ENCODE peak calls at places on chromosomes 13 and 19, in ten cellular contexts. N is GM12878; T is CD8-positive, alpha-beta T cell; W is cardiac muscle cell; G is PC-3; C is left ventricle myocardium inferior; Z is fibroblast of the aortic adventitia; E is dorsolateral prefrontal cortex; L is body of pancreas; U is AG09309. H is an unnamed sample.

GRCh38 chr13:95797016-95797415 is 120.1 kb downstream of the DNAJC3 start:
- DNase-seq in N (no peak), T (no peak), W (no peak), G (no peak), C (no peak), Z (no peak), E (no peak), L (no peak), U (no peak), H (no peak)

GRCh38 chr13:75581874-75582640 is 32.5 kb downstream of the UCHL3 start:
- DNase-seq in N (no peak), T (no peak), W (no peak), G (no peak), C (no peak), Z (no peak), E (no peak), L (no peak), U (no peak), H (no peak)

GRCh38 chr19:7522072-7522922 is at the start of gene MCOLN1:
- DNase-seq in N (peak), T (peak), W (peak), G (peak), C (peak), Z (peak), E (peak), L (peak), U (peak), H (peak)

GRCh38 chr13:37995052-37995451 is 125.5 kb upstream of the TRPC4 start:
- DNase-seq in N (no peak), T (no peak), W (no peak), G (no peak), C (no peak), Z (no peak), E (no peak), L (no peak), U (no peak), H (no peak)

GRCh38 chr19:409515-410242 is 732 bp upstream of the C2CD4C start:
- DNase-seq in N (no peak), T (no peak), W (peak), G (no peak), C (no peak), Z (no peak), E (no peak), L (no peak), U (no peak), H (no peak)

GRCh38 chr13:49495783-49496762 is at the start of gene PHF11:
- DNase-seq in N (peak), T (peak), W (peak), G (peak), C (peak), Z (peak), E (peak), L (peak), U (no peak), H (peak)

GRCh38 chr19:13095934-13096890 is 6.4 kb downstream of the LYL1 start:
- DNase-seq in N (no peak), T (no peak), W (peak), G (peak), C (no peak), Z (no peak), E (no peak), L (no peak), U (no peak), H (no peak)

GRCh38 chr13:24270639-24271131 is 38.7 kb upstream of the C1QTNF9 start:
- DNase-seq in N (peak), T (peak), W (peak), G (no peak), C (peak), Z (peak), E (peak), L (peak), U (no peak), H (peak)

GRCh38 chr19:40284501-40285352 is at the start of gene AKT2:
- DNase-seq in N (peak), T (peak), W (peak), G (no peak), C (peak), Z (peak), E (peak), L (peak), U (no peak), H (no peak)

GRCh38 chr13:67224148-67224846 is 5.8 kb downstream of the PCDH9 start:
- DNase-seq in N (no peak), T (peak), W (peak), G (peak), C (peak), Z (peak), E (peak), L (peak), U (peak), H (no peak)

GRCh38 chr13:42990147-42990990 is 1.7 kb downstream of the EPSTI1 start:
- DNase-seq in N (no peak), T (no peak), W (peak), G (no peak), C (no peak), Z (peak), E (no peak), L (no peak), U (no peak), H (no peak)

GRCh38 chr19:29687244-29687896 is 22.1 kb downstream of the PLEKHF1 start:
- DNase-seq in N (no peak), T (no peak), W (no peak), G (peak), C (no peak), Z (peak), E (no peak), L (peak), U (peak), H (no peak)

GRCh38 chr19:5165697-5166019 is 175.0 kb downstream of the PTPRS start:
- DNase-seq in N (no peak), T (no peak), W (no peak), G (no peak), C (no peak), Z (no peak), E (no peak), L (peak), U (no peak), H (no peak)

GRCh38 chr13:98619556-98619955 is 42.6 kb upstream of the STK24 start:
- DNase-seq in N (no peak), T (no peak), W (no peak), G (no peak), C (no peak), Z (no peak), E (no peak), L (no peak), U (no peak), H (no peak)

GRCh38 chr13:79668353-79668752 is 187.4 kb downstream of the NDFIP2 start:
- DNase-seq in N (no peak), T (no peak), W (no peak), G (no peak), C (no peak), Z (no peak), E (no peak), L (no peak), U (no peak), H (no peak)

GRCh38 chr13:79749985-79750551 is 269.1 kb downstream of the NDFIP2 start:
- DNase-seq in N (no peak), T (no peak), W (peak), G (peak), C (peak), Z (peak), E (no peak), L (peak), U (peak), H (no peak)

GRCh38 chr19:13718733-13719132 is 45.6 kb upstream of the MRI1 start:
- DNase-seq in N (no peak), T (no peak), W (peak), G (peak), C (peak), Z (peak), E (peak), L (peak), U (peak), H (no peak)

GRCh38 chr13:105920375-105920774 is 615.1 kb downstream of the EFNB2 start:
- DNase-seq in N (no peak), T (no peak), W (no peak), G (peak), C (no peak), Z (peak), E (no peak), L (no peak), U (peak), H (no peak)

GRCh38 chr13:99135591-99135990 is 65.1 kb upstream of the UBAC2 start:
- DNase-seq in N (no peak), T (no peak), W (no peak), G (no peak), C (no peak), Z (no peak), E (no peak), L (no peak), U (no peak), H (no peak)

GRCh38 chr13:30565658-30566057 is 52.1 kb upstream of the USPL1 start:
- DNase-seq in N (no peak), T (no peak), W (no peak), G (no peak), C (no peak), Z (no peak), E (no peak), L (no peak), U (no peak), H (no peak)

GRCh38 chr13:89401209-89401810 is 1730.1 kb downstream of the SLITRK5 start:
- DNase-seq in N (no peak), T (no peak), W (no peak), G (peak), C (no peak), Z (peak), E (no peak), L (peak), U (no peak), H (no peak)

GRCh38 chr13:79995334-79995733 is 345.6 kb downstream of the SPRY2 start:
- DNase-seq in N (no peak), T (no peak), W (no peak), G (peak), C (no peak), Z (peak), E (no peak), L (no peak), U (peak), H (no peak)

DNA sequence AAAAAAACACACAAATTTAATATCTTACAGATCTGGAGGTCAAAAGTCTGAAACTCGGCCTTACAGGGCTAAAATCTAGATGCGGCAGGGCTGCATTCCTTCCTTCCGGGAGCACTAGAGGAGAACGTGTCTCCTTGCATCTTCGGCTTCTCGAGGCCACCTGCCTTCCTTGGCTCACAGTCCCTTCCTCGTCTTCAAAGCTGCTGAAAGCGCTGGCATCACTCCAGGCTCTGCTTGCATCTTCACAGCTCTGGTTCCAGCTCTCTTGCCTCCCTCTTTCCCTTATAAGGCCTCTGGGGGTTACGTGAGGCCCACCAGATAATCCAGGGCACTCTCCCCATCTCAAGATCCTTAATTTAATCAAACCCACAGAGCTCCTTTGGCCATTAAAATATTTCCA is 10.5 kb downstream of the XRCC1 start:
- DNase-seq in N (no peak), T (no peak), W (no peak), G (no peak), C (no peak), Z (no peak), E (peak), L (no peak), U (no peak), H (no peak)
- TF ChIP-seq CTCF in N (no peak), T (no peak), W (no peak), G (no peak), C (no peak), Z (no peak), E (no peak), L (no peak), U (no peak), H (no peak)

DNA sequence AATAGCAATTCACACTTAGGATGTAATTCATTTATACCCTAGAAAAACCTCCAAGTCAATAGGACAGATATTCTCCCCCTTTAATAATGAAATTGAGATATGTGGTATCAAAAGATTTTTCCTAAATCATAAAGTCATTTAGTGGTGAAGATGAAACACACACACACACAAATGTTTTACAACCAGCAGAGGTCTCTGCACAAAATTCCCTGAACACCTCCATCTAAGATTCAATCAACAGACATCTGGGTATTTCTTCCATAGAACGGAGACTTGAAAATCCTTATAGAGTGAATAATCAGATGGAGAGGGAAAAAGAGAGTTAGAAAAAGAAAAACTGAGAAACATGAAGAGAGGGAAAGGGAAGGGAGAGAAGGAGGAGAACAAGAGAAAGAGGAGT is 52.8 kb downstream of the MYCBP2 start:
- DNase-seq in N (no peak), T (no peak), W (no peak), G (no peak), C (no peak), Z (no peak), E (no peak), L (no peak), U (no peak), H (no peak)
- TF ChIP-seq CTCF in N (no peak), T (peak), W (no peak), G (peak), C (peak), Z (no peak), E (peak), L (no peak), U (no peak), H (peak)

DNA sequence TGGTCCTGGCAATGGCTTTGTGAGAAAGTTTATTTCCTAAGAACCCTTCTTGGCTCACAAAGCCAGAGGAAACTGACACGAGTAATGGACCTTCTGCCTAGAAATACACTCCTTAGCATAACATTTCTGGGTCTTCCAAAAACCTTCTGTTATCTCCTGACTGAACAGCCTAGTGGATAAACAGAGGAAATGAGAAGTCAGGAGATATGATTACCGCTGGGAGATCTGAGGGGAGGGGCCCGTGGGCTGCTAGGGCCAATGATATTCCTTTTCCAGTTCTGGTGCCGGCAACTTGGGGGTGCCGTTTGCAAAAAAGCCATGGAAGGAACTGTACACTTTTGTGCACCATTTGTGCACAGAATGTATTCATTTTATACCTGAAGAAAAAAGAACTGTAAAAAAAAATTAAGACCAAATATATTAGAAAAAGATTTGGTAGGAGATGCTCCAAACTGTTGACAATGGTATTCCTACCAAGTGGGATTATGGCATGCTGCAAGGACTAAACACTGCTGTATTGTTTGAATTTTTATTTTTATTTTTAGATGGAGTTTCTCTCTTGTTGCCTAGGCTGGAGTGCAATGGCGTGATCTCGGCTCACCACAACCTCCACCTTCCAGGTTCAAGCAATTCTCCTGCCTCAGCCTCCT is 4.7 kb upstream of the SPC24 start:
- DNase-seq in N (no peak), T (no peak), W (no peak), G (no peak), C (no peak), Z (peak), E (no peak), L (no peak), U (no peak), H (no peak)
- TF ChIP-seq CTCF in N (no peak), T (no peak), W (no peak), G (no peak), C (peak), Z (peak), E (no peak), L (no peak), U (no peak), H (no peak)

DNA sequence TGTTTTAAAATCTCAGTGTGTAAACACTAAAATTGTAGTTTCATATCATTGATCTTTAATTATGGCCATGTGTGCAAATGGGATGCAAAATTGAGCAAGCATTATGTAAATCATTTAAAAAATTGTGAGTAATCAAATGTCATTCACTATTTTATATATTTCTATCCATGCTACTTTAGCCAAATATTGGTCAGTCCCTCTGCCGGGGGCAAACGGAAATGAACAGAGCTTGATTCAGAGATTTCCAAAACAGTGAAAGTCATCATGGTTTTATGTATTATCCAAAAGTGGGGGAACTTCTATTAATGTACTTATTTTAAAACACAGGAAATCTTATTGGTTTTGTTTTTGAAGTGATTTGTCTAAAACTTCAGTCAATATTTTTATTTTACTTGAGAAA is 219.1 kb downstream of the IRS2 start:
- DNase-seq in N (no peak), T (no peak), W (no peak), G (peak), C (no peak), Z (no peak), E (no peak), L (no peak), U (no peak), H (no peak)
- TF ChIP-seq CTCF in N (no peak), T (no peak), W (peak), G (peak), C (no peak), Z (no peak), E (no peak), L (no peak), U (peak), H (no peak)

GRCh38 chr19:6312018-6312417 is 21.4 kb downstream of the ACER1 start:
- DNase-seq in N (no peak), T (no peak), W (no peak), G (peak), C (no peak), Z (no peak), E (no peak), L (no peak), U (no peak), H (no peak)
- TF ChIP-seq CTCF in N (no peak), T (no peak), W (peak), G (peak), C (no peak), Z (no peak), E (no peak), L (no peak), U (peak), H (no peak)

DNA sequence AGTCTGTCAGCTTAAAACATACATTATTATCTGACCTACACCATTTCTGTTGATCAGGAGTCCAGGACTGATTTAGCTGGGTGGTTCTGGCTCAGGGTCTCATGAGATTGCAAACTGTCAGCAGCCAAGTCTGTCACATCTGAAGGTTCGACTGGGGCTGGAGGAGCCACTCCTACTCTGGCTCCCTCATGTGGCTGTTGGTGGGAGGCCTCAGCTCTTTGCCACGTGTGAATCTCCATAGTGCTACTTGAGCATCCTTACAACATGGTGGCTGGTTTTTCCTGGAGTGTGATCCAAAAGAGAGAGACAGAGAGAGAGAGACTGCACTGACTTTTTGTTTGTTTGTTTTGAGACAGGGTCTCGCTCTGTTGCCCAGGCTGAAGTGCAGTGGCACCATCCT is 63.6 kb upstream of the NFIC start:
- DNase-seq in N (no peak), T (no peak), W (no peak), G (no peak), C (no peak), Z (no peak), E (no peak), L (no peak), U (no peak), H (no peak)
- TF ChIP-seq CTCF in N (no peak), T (no peak), W (no peak), G (no peak), C (no peak), Z (no peak), E (no peak), L (no peak), U (peak), H (no peak)

GRCh38 chr19:2550431-2551171 is 74.7 kb downstream of the GADD45B start:
- DNase-seq in N (no peak), T (no peak), W (no peak), G (no peak), C (peak), Z (no peak), E (peak), L (no peak), U (no peak), H (no peak)
- TF ChIP-seq CTCF in N (no peak), T (no peak), W (peak), G (no peak), C (no peak), Z (no peak), E (no peak), L (no peak), U (no peak), H (no peak)

GRCh38 chr13:62205273-62205672 is 789.6 kb upstream of the PCDH20 start:
- DNase-seq in N (no peak), T (no peak), W (no peak), G (no peak), C (no peak), Z (no peak), E (no peak), L (no peak), U (no peak), H (no peak)

GRCh38 chr13:62210951-62211350 is 795.3 kb upstream of the PCDH20 start:
- DNase-seq in N (no peak), T (no peak), W (no peak), G (no peak), C (no peak), Z (no peak), E (no peak), L (no peak), U (no peak), H (no peak)

GRCh38 chr13:62212246-62212645 is 796.6 kb upstream of the PCDH20 start:
- DNase-seq in N (no peak), T (no peak), W (no peak), G (no peak), C (no peak), Z (no peak), E (no peak), L (no peak), U (no peak), H (no peak)

GRCh38 chr13:62207388-62207787 is 791.7 kb upstream of the PCDH20 start:
- DNase-seq in N (no peak), T (no peak), W (no peak), G (no peak), C (no peak), Z (no peak), E (no peak), L (no peak), U (no peak), H (no peak)

DNA sequence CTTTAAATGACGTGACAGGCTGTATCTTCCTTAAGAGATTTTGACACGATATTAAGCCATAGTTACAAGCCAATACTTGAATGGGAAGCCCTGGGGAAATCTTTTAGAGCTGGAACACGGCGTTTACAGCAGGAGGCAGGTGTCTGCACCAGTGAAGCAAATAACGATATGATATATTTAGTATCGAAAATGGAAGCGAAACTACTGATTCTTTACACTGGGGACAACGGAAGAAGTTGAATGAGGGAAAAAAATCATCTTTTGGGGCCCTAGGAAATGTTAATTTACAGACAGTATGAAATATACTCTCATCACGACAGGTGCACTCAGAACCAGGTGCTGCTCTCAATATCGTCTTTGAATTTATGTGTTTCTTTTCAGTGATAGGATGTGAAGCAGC is 793.9 kb upstream of the PCDH20 start:
- DNase-seq in N (peak), T (no peak), W (no peak), G (no peak), C (no peak), Z (no peak), E (no peak), L (no peak), U (no peak), H (no peak)
- TF ChIP-seq CTCF in N (no peak), T (no peak), W (no peak), G (no peak), C (no peak), Z (no peak), E (no peak), L (no peak), U (no peak), H (no peak)